ENCODE peak calls at places on chromosomes 11 and 22, in ten cellular contexts. O is NCI-H1105; K is NCI-H510A; N is omental fat pad; D is stimulated activated CD8-positive, alpha-beta memory T cell treated with anti-CD3 and anti-CD28 coated beads, Interleukin-7, amount 100 ng/mL, for 24 hours; U is activated CD4-positive, CD25-positive, alpha-beta regulatory T cell treated with anti-CD3 and anti-CD28 coated beads, Interleukin-2, amount 50 U/mL, for 16 hours; I is osteocyte; F is M059J; Y is skeletal muscle cell; C is endothelial cell. A is an unnamed sample.

GRCh38 chr11:64419818-64420485 is 61.0 kb downstream of the RPS6KA4 start:
- DNase-seq in O (no peak), K (no peak), N (no peak), D (no peak), U (no peak), I (no peak), F (peak), Y (peak), C (no peak), A (no peak)

GRCh38 chr11:59368238-59369022 is 9.7 kb downstream of the OR5AN1 start:
- DNase-seq in O (no peak), K (no peak), N (no peak), D (no peak), U (no peak), I (no peak), F (no peak), Y (no peak), C (no peak), A (no peak)

GRCh38 chr22:29936186-29936585 is 53.2 kb downstream of the MTMR3 start:
- DNase-seq in O (no peak), K (no peak), N (no peak), D (no peak), U (no peak), I (no peak), F (peak), Y (no peak), C (no peak), A (no peak)

GRCh38 chr11:121157756-121158155 is 56.7 kb downstream of the TECTA start:
- DNase-seq in O (no peak), K (no peak), N (no peak), D (no peak), U (no peak), I (no peak), F (no peak), Y (no peak), C (no peak), A (no peak)

GRCh38 chr11:102438311-102439062 is 14.1 kb downstream of the TMEM123 start:
- DNase-seq in O (no peak), K (no peak), N (no peak), D (no peak), U (no peak), I (no peak), F (no peak), Y (no peak), C (no peak), A (no peak)

GRCh38 chr11:116731097-116731761 is 41.6 kb downstream of the BUD13 start:
- DNase-seq in O (peak), K (no peak), N (no peak), D (no peak), U (no peak), I (peak), F (peak), Y (no peak), C (peak), A (no peak)

GRCh38 chr11:2529636-2530035 is 84.8 kb downstream of the KCNQ1 start:
- DNase-seq in O (no peak), K (no peak), N (no peak), D (no peak), U (no peak), I (no peak), F (no peak), Y (no peak), C (no peak), A (peak)

GRCh38 chr11:123694551-123694950 is 40.1 kb upstream of the SCN3B start:
- DNase-seq in O (no peak), K (no peak), N (no peak), D (no peak), U (no peak), I (no peak), F (no peak), Y (no peak), C (no peak), A (no peak)

GRCh38 chr11:68714047-68714856 is 29.9 kb downstream of the GAL start:
- DNase-seq in O (no peak), K (no peak), N (no peak), D (no peak), U (no peak), I (no peak), F (no peak), Y (no peak), C (no peak), A (no peak)

A was measured in uterus.